ENCODE peak calls at places on chromosomes 13 and 19, in four cellular contexts. O, F, V and K are unnamed samples.

GRCh38 chr13:100789481-100789880 is 114.9 kb upstream of the TMTC4 start:
- DNase-seq in V (no peak), F (no peak), O (no peak), K (no peak)

GRCh38 chr13:29861694-29862110 is 11.3 kb upstream of the UBL3 start:
- DNase-seq in V (peak; percentile 97), O (no peak), F (peak; percentile 51), K (no peak)

GRCh38 chr19:48967346-48968178 is 2.5 kb downstream of the FTL start:
- DNase-seq in F (peak; percentile 92), V (peak; percentile 67), O (no peak), K (no peak)

GRCh38 chr19:13700621-13701020 is 63.7 kb upstream of the MRI1 start:
- DNase-seq in O (no peak), V (no peak), F (no peak), K (no peak)

GRCh38 chr19:9971341-9971897 is 35.1 kb upstream of the OLFM2 start:
- DNase-seq in F (no peak), V (no peak), O (no peak), K (no peak)

GRCh38 chr19:18194554-18195238 is 1.7 kb downstream of the MPV17L2 start:
- DNase-seq in V (peak; percentile 34), O (no peak), F (no peak), K (peak; percentile 74)

GRCh38 chr19:33186835-33187540 is 7.1 kb upstream of the LRP3 start:
- DNase-seq in V (no peak), O (no peak), F (no peak), K (no peak)

GRCh38 chr13:75250526-75251183 is 231.3 kb downstream of the TBC1D4 start:
- DNase-seq in V (peak; percentile 83), O (no peak), F (no peak), K (no peak)

GRCh38 chr19:56919308-56919995 is 78.9 kb upstream of the PEG3 start:
- DNase-seq in V (no peak), F (no peak), O (no peak), K (no peak)

GRCh38 chr13:62092536-62092935 is 676.9 kb upstream of the PCDH20 start:
- DNase-seq in F (no peak), O (no peak), V (no peak), K (no peak)

GRCh38 chr13:74438911-74439310 is 304.7 kb upstream of the KLF12 start:
- DNase-seq in O (no peak), F (no peak), V (no peak), K (no peak)

GRCh38 chr13:50914301-50914700 is 4.7 kb downstream of the RNASEH2B start:
- DNase-seq in O (no peak), V (no peak), F (no peak), K (no peak)

GRCh38 chr19:58545286-58546068 is 1.6 kb downstream of the TRIM28 start:
- DNase-seq in F (no peak), V (no peak), O (no peak), K (no peak)

GRCh38 chr19:58546131-58546530 is 2.3 kb downstream of the TRIM28 start:
- DNase-seq in O (no peak), V (no peak), F (no peak), K (no peak)

GRCh38 chr19:58543826-58544590 is at the start of gene TRIM28:
- DNase-seq in F (peak; percentile 100), V (peak; percentile 99), O (peak; percentile 96), K (peak; percentile 99)

GRCh38 chr19:58547323-58548312 is 3.8 kb downstream of the TRIM28 start:
- DNase-seq in V (no peak), O (no peak), F (no peak), K (no peak)

DNA sequence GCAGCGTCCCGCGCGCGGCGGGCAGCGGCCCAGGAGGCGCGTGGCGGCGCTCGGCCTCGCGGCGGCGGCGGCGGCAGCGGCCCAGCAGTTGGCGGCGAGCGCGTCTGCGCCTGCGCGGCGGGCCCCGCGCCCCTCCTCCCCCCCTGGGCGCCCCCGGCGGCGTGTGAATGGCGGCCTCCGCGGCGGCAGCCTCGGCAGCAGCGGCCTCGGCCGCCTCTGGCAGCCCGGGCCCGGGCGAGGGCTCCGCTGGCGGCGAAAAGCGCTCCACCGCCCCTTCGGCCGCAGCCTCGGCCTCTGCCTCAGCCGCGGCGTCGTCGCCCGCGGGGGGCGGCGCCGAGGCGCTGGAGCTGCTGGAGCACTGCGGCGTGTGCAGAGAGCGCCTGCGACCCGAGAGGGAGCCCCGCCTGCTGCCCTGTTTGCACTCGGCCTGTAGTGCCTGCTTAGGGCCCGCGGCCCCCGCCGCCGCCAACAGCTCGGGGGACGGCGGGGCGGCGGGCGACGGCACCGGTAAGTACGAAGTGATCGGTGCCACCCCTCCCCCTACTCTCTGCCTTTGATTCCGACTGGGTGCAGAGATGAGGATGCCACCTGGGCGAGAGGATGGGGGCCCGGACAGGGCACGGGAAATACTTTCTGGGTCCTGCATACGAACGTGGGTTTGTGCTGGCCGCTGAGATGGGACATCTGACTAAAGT is 874 bp downstream of the TRIM28 start:
- DNase-seq in F (peak; percentile 40), V (peak; percentile 47), O (no peak), K (peak; percentile 83)
- TF ChIP-seq BHLHE40 in F (no peak), V (no peak), O (no peak), K (no peak)

DNA sequence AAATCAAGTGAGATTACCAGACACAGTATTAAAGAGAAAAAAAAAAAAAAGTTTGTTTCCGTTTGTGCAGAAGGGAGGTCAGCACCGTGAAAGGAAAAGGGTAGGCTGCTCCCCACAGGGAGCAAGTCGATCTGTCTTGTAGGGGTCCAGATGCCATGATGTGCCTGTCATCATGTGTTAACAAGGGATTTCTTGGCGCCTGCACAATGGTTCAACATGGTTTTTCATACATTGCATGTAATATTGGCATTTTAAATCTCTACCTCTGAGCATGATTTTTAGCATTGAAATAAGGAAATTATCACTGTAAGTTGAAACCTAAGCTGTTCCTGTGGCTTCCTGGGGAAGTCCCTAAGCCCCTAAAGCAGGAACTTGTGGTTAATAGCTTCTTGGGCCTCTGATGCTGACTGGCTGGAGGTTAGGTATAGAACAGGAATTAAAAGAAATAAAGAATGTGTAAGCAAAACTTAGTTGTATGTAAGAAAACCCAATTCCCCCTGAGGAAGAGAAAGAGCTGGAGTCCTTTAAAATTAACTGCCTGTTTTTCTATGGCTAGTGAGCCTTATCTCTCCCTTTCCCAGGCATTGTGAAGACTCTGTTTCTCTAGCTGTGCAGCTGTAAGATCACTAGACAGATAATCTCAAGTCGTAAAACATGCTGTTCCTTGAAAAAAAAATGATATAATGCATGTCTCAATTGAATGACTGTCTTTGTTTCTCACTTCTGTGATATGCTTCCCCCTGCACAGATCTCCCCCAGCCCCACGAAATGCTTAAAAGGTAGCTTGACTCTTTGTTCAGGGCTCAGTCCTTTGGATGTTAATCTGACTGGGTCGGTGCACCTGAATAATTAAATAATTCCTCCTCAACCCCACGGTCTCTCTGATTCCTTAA is 7.4 kb upstream of the FCGBP start:
- DNase-seq in O (peak; percentile 82), V (peak; percentile 38), F (no peak), K (no peak)
- TF ChIP-seq BHLHE40 in O (no peak), V (no peak), F (no peak), K (no peak)

GRCh38 chr13:98536729-98537128 is 40.2 kb downstream of the STK24 start:
- DNase-seq in F (no peak), V (no peak), O (no peak), K (no peak)
- TF ChIP-seq BHLHE40 in F (no peak), V (no peak), O (no peak), K (no peak)

DNA sequence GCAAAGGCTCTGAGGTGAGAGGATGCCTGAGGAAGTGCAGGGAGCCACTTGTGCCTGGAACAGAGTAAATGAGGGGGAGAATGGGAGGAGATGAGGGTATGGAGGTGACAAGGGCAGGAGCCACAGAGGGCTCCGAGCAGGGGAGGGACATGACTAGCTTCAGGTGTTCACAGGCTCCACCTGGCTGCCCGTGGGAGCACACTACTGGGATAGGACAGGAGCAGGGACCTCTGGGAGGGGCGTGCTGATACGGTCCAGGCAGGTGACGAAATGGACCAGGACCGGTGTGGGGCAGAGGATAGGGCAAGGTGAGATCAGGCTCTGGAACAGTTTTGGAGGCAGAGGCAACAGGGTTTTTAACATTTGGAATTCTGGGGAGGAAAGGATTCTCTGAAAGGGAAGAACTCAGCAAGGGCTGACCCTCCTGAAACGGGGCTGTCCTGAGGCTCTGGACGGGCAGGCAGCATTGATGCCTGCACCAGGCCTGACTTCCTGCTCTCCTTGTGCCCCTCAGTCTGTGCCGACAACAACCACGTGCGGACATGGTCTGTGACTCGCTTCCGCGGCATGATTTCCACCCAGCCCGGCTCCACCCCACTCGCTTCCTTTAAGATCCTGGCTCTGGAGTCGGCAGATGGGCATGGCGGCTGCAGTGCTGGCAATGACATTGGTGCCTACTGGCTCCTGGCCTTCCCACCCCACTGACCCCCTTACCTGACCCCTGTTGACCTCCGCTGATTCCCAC is 11.6 kb downstream of the SHKBP1 start:
- DNase-seq in F (peak; percentile 85), O (no peak), V (no peak), K (no peak)
- TF ChIP-seq BHLHE40 in F (no peak), O (no peak), V (no peak), K (no peak)

DNA sequence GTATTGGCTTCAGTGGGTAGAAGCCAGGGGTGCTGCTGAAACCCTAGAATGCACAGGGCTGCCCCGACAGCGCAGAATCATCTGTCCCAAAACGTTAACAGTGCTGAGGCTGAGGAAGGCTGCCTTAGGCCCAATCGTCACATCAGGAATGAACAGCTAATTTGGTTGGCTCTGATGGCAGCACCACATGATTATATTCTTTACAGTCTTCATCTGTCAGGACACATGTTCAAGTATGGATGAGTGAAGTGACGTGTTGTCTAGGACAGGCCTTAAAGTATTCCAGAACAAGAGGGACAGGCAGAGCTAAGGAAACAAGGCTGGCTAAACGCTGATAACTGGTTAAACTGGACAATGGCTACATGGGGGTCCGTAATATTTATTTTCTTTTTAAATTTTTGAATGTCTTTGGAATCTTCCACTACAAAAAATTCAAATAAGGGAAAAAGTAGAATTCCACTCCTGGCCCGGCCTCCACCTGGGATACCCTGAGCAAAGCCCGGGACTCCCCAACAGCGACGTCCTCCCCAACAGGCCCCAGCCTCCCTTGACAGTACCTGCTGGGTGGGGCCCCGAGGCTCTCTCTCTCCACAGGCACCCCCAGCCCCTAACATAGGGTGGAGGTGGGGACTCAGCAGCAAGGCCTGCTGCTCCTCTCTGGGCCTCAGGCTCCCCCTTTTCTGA is 14.8 kb upstream of the CCNP start:
- DNase-seq in F (no peak), V (no peak), O (no peak), K (no peak)
- TF ChIP-seq BHLHE40 in F (no peak), V (no peak), O (no peak), K (no peak)

DNA sequence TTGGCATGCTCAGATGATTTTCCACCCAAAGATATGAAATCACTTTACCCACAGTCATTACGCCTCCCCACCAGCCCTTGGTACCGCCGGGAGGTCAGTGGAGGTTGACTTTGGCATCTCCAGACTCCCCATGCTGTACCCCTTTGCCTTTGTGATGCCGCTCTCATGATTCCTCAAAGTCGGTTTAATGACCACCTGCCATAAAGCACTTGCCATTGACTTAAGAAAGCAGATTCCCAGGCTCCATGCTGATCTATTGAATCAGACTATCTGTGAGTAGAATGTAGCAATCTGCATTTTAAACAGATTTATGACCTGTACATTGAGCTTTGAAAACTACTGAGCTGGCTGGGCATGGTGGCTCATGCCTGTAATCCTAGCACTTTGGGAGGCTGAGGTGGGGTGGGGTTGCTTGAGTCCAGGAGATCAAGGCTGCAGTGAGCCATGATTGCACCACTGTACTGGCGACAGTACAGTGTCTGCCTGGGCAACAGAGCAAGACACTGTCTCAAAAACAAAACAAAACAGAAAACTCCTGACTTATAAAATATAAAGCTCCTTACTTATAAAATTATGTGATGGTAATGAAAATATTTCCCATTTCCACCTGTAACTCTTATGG is 235.2 kb downstream of the KLF5 start:
- DNase-seq in O (no peak), V (no peak), F (no peak), K (no peak)
- TF ChIP-seq BHLHE40 in O (no peak), V (no peak), F (no peak), K (no peak)

GRCh38 chr19:31905980-31906948 is 439.1 kb upstream of the ZNF507 start:
- DNase-seq in F (no peak), V (no peak), O (no peak), K (no peak)
- TF ChIP-seq BHLHE40 in F (no peak), V (no peak), O (no peak), K (no peak)